ENCODE peak calls at places on chromosome 1, in four cellular contexts. G is ovary, N is testis, U is breast epithelium. K is an unnamed sample.

GRCh38 chr1:228084325-228084724 is 1.8 kb downstream of the ARF1 start:
- DNase-seq in G (no peak), N (no peak), U (no peak), K (no peak)

GRCh38 chr1:56516539-56517252 is 62.7 kb downstream of the PLPP3 start:
- DNase-seq in G (no peak), N (no peak), U (no peak), K (peak)

GRCh38 chr1:28326980-28327379 is 1.9 kb upstream of the MED18 start:
- DNase-seq in G (no peak), N (no peak), U (no peak), K (no peak)

GRCh38 chr1:180158149-180159147 is 3.8 kb downstream of the QSOX1 start:
- DNase-seq in G (no peak), N (no peak), U (no peak), K (no peak)

GRCh38 chr1:240242601-240243144 is 151.0 kb downstream of the FMN2 start:
- DNase-seq in G (no peak), N (no peak), U (no peak), K (no peak)

GRCh38 chr1:38105267-38105666 is 58.7 kb upstream of the POU3F1 start:
- DNase-seq in G (no peak), N (no peak), U (no peak), K (no peak)

GRCh38 chr1:225908013-225908640 is 15.9 kb downstream of the PYCR2 start:
- DNase-seq in G (no peak), N (no peak), U (no peak), K (no peak)

GRCh38 chr1:7703321-7704213 is 67.5 kb upstream of the VAMP3 start:
- DNase-seq in G (no peak), N (peak), U (no peak), K (no peak)

GRCh38 chr1:157505481-157506272 is 46.6 kb downstream of the FCRL5 start:
- DNase-seq in G (no peak), N (peak), U (no peak), K (peak)

GRCh38 chr1:6353948-6354658 is 39.5 kb downstream of the ACOT7 start:
- DNase-seq in G (no peak), N (no peak), U (no peak), K (no peak)

GRCh38 chr1:160830321-160831153 is 32.1 kb downstream of the CD244 start:
- DNase-seq in G (peak), N (peak), U (no peak), K (peak)

GRCh38 chr1:156140879-156141707 is 12.3 kb upstream of the SEMA4A start:
- DNase-seq in G (peak), N (peak), U (no peak), K (peak)

GRCh38 chr1:31244326-31244725 is 4.6 kb upstream of the NKAIN1 start:
- DNase-seq in G (no peak), N (no peak), U (no peak), K (no peak)

GRCh38 chr1:218426343-218426657 is 81.2 kb downstream of the TGFB2 start:
- DNase-seq in G (peak), N (no peak), U (no peak), K (no peak)

GRCh38 chr1:77415585-77415984 is 133.8 kb downstream of the AK5 start:
- DNase-seq in G (no peak), N (no peak), U (no peak), K (no peak)

GRCh38 chr1:77412794-77413530 is 131.1 kb downstream of the AK5 start:
- DNase-seq in G (no peak), N (no peak), U (no peak), K (no peak)

GRCh38 chr1:77413541-77414335 is 131.9 kb downstream of the AK5 start:
- DNase-seq in G (no peak), N (no peak), U (no peak), K (no peak)

GRCh38 chr1:77407738-77408375 is 126.0 kb downstream of the AK5 start:
- DNase-seq in G (no peak), N (no peak), U (no peak), K (no peak)

DNA sequence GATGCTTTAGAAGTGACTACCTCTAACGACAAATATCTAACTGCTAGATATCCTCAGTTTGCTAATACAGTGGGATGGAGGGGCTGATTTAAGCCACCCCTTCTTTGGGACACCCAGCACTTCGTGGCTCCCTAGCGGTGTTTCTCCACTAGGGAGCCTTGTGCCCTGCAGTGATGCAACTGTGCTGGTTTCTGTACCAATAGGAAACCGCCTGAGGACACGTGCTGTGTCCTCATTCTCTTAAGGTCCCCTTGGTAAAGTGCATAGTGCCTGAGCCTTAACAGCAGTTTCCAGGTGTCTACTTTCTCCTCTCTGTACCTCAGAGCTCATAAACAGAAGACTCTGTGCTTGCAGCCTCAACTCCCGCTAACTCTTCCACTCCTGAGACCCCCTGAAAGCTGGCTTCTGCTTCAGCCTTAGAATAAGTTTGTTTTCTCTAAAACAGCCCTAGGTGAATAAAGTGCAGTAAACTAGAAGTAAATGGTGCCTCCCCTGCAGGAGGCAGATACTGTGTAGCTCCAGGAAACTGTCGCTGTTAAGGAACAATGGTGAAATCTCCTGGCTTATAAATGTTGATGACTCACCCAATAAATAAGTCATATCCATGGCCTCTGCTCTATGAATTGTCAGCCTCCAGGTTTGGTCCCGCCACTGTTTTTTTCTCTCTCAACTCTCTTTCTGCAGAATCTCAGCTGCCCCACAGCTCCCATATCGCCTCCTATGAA is 130.4 kb downstream of the AK5 start:
- DNase-seq in G (no peak), N (no peak), U (no peak), K (no peak)
- TF ChIP-seq CTCF in G (no peak), N (no peak), U (no peak), K (no peak)

DNA sequence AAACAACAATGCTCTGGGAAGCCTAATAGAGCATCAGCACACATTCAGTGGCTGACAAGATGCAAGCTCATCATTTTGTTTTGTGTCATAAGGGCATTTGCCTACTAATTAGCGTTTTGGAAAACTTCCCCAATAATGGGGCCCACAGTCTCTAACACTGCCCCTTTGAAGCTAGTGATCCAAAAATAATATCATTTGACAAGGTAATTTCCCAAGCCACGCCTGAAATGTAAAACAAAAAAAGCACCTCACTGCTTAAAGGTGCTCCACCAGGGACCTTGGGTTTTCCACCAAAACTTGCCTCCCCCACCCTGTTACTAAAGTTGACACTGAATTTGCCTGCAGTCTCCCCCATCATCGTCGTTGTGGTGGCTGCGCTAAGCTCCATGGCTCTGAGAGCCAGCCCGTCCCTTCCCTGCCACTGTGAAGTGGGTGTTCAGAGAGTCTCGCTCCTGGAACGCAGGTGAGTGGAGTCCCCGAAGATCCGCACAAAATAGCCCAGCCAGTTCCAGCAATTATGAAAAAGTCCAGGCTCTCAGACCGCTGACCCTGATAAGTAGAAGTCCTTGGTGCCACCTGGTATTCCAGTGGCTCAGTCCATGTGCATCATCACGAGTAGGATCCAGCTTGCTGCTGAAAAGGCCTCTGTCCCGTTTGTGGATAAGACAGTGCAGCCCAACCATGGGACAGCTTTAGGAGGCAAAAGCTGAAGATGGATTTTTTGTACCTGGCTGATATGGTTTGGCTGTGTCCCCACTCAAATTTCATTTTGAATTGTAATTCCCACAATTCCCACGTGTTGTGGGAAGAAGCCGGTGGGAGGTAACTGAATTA is 52.2 kb downstream of the RAB3GAP2 start:
- DNase-seq in G (no peak), N (no peak), U (no peak), K (no peak)
- TF ChIP-seq POLR2A in G (no peak), N (no peak), U (no peak), K (no peak)

GRCh38 chr1:69915347-69915746 is 290.0 kb downstream of the LRRC40 start:
- DNase-seq in G (no peak), N (no peak), U (no peak), K (no peak)
- H3K27ac ChIP-seq in G (no peak), N (peak), U (peak), K (peak)

DNA sequence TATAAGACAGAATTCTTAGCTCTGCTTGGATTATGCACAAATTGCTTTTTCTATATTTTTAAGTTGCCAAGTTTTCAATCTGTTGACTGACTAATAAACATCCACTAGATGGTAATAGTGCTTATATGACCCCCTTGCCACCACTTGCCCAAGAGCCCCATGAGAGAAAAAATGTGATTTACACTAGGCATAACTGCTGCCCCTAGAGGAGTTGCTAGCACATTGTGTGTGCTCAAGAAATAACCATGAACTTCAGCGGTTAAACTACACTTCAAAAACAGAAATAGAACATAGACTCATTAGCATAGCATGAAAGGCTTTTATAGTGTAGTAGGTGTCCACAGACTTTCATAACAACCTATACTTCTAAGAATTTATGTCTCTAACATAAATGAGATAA is 61.4 kb downstream of the BRINP3 start:
- DNase-seq in G (no peak), N (no peak), U (no peak), K (no peak)
- TF ChIP-seq CTCF in G (no peak), N (no peak), U (no peak), K (no peak)

GRCh38 chr1:90952906-90953305 is 68.9 kb downstream of the ZNF644 start:
- DNase-seq in G (no peak), N (no peak), U (no peak), K (no peak)
- TF ChIP-seq POLR2A in G (no peak), N (no peak), U (no peak), K (no peak)

GRCh38 chr1:22611530-22611947 is 24.9 kb upstream of the C1QA start:
- DNase-seq in G (no peak), N (peak), U (no peak), K (peak)
- H3K27ac ChIP-seq in G (no peak), N (no peak), U (no peak), K (no peak)

GRCh38 chr1:92481598-92482403 is 4.9 kb downstream of the GFI1 start:
- DNase-seq in G (no peak), N (no peak), U (no peak), K (no peak)
- TF ChIP-seq CTCF in G (no peak), N (no peak), U (no peak), K (no peak)

DNA sequence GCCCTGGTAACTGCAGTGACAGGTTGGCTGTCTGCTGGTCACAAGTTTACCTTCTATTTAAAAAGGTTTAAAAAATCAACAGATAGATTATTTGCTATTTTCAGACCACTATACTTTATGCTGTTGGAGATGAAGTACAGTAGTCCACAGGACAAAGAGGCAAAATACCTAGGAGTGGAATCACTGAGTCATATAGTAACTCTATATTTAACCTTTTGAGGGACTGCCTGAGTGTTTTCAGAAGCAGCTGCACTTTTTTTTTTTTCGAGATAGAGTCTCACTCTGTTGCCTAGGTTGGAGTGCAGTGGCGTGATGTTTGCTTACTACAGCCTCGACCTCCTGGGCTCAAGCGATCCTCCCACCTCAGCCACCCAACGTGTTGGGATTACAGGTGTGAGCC is 11.7 kb downstream of the CNIH4 start:
- DNase-seq in G (no peak), N (no peak), U (no peak), K (no peak)
- TF ChIP-seq POLR2A in G (no peak), N (no peak), U (no peak), K (no peak)